ENCODE peak calls at places on chromosomes 1 and 21, in four cellular contexts. A is hepatocyte, T is PC-3, O is GM23338. Q is an unnamed sample.

GRCh38 chr1:230188826-230189225 is 121.8 kb downstream of the GALNT2 start:
- DNase-seq in A (no peak), O (no peak), T (no peak), Q (no peak)

GRCh38 chr1:224411766-224412165 is 22.8 kb downstream of the WDR26 start:
- DNase-seq in A (no peak), O (no peak), T (no peak), Q (no peak)

GRCh38 chr21:29805110-29805509 is 134.7 kb downstream of the GRIK1 start:
- DNase-seq in A (peak; percentile 27), T (no peak), O (no peak), Q (no peak)

GRCh38 chr1:237859014-237859413 is 31.7 kb downstream of the ZP4 start:
- DNase-seq in T (no peak), O (no peak), A (no peak), Q (no peak)

GRCh38 chr1:114352797-114353196 is 158.2 kb downstream of the TRIM33 start:
- DNase-seq in A (no peak), O (peak; percentile 12), T (no peak), Q (no peak)

GRCh38 chr1:9239622-9240401 is 5.2 kb downstream of the H6PD start:
- DNase-seq in O (no peak), A (peak; percentile 48), T (no peak), Q (no peak)

GRCh38 chr1:41483960-41484844 is at the start of gene EDN2:
- DNase-seq in T (peak; percentile 63), O (peak; percentile 62), A (no peak), Q (no peak)

GRCh38 chr21:39637197-39637970 is 24.6 kb downstream of the B3GALT5 start:
- DNase-seq in T (no peak), A (no peak), O (peak; percentile 67), Q (no peak)

GRCh38 chr1:201614262-201615015 is 75.5 kb downstream of the NAV1 start:
- DNase-seq in A (peak; percentile 64), T (no peak), O (peak; percentile 94), Q (no peak)

GRCh38 chr1:246309247-246309884 is 197.7 kb downstream of the SMYD3 start:
- DNase-seq in O (no peak), T (no peak), A (no peak), Q (no peak)

GRCh38 chr21:33109574-33110339 is 39.8 kb downstream of the OLIG1 start:
- DNase-seq in T (no peak), A (peak; percentile 16), O (peak; percentile 75), Q (no peak)

GRCh38 chr1:40045182-40045581 is 4.7 kb downstream of the CAP1 start:
- DNase-seq in O (no peak), T (no peak), A (no peak), Q (no peak)

GRCh38 chr1:229209386-229209785 is 61.5 kb upstream of the RAB4A start:
- DNase-seq in O (no peak), T (no peak), A (peak; percentile 52), Q (no peak)

GRCh38 chr21:17682924-17683323 is 70.2 kb upstream of the BTG3 start:
- DNase-seq in O (no peak), A (no peak), T (no peak), Q (no peak)
- H3K4me1 ChIP-seq in O (no peaks in the 10 kb centered on the region), A (no peaks in the 10 kb centered on the region), T (no peaks in the 10 kb centered on the region), Q (no peaks in the 10 kb centered on the region)

GRCh38 chr21:45137612-45137937 is 63.2 kb downstream of the ADARB1 start:
- DNase-seq in O (no peak), T (no peak), A (no peak), Q (no peak)

GRCh38 chr21:45138199-45139002 is 64.0 kb downstream of the ADARB1 start:
- DNase-seq in A (peak; percentile 84), O (peak; percentile 92), T (peak; percentile 70), Q (peak; percentile 37)

GRCh38 chr21:45140346-45140940 is 66.1 kb downstream of the ADARB1 start:
- DNase-seq in T (peak; percentile 91), A (peak; percentile 92), O (peak; percentile 94), Q (peak; percentile 73)

GRCh38 chr21:45141507-45141906 is 67.1 kb downstream of the ADARB1 start:
- DNase-seq in O (no peak), T (no peak), A (no peak), Q (no peak)

DNA sequence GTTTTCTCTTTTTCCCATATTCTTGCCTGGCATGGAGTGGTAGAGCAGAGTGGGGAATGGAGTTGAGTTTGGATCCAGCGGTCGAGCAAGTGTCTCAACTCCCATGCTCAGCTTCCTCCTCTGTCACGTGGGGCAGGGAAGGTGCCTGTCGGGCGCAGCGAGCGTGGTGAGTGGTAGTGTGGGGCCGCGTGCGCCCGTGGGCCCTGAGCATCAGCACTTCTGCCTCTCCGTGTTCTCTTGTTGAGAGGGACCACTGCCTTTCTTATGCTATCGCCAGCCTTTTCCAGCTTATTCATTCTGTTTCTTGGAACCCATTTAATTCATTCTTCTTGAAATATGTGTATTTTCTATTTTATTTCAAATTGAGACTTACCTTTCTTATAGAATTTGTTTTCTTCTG is 65.1 kb downstream of the ADARB1 start:
- DNase-seq in O (no peak), A (no peak), T (no peak), Q (no peak)
- H2AFZ ChIP-seq in O (no peak overlapping the region), A (no peak overlapping the region), T (no peak overlapping the region), Q (no peak overlapping the region)

DNA sequence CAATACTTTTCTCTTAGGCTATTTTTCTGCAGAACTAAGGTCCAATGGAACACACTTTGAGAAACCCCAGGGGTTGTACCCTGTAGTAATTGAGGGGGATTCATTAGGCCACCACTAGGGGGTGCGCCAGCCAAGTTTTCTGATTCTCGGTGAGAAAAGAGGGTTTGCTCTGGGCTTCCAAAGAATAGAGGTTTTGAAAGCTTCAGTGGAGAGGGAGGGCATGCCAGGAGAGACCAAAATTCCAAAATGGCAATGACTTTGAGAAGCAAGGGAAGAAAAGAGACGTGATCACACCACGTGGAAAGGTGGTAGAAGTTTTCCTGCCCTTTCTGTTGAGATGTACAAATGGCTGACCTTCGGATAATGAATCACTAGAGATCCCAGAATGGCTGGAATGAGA is 323.3 kb downstream of the RPS6KC1 start:
- DNase-seq in O (peak; percentile 90), A (peak; percentile 81), T (peak; percentile 90), Q (no peak)
- H3K9me2 ChIP-seq in O (no peaks in the 10 kb centered on the region), A (no peaks in the 10 kb centered on the region), T (no peaks in the 10 kb centered on the region), Q (no peaks in the 10 kb centered on the region)

GRCh38 chr1:29851666-29852065 is 615.3 kb downstream of the PTPRU start:
- DNase-seq in T (peak; percentile 15), O (no peak), A (peak; percentile 61), Q (no peak)

GRCh38 chr1:29852248-29852647 is 615.9 kb downstream of the PTPRU start:
- DNase-seq in A (no peak), O (no peak), T (no peak), Q (no peak)

GRCh38 chr1:29845910-29846309 is 609.6 kb downstream of the PTPRU start:
- DNase-seq in T (no peak), O (no peak), A (no peak), Q (no peak)

GRCh38 chr1:29850358-29850757 is 614.0 kb downstream of the PTPRU start:
- DNase-seq in T (no peak), O (no peak), A (no peak), Q (no peak)

DNA sequence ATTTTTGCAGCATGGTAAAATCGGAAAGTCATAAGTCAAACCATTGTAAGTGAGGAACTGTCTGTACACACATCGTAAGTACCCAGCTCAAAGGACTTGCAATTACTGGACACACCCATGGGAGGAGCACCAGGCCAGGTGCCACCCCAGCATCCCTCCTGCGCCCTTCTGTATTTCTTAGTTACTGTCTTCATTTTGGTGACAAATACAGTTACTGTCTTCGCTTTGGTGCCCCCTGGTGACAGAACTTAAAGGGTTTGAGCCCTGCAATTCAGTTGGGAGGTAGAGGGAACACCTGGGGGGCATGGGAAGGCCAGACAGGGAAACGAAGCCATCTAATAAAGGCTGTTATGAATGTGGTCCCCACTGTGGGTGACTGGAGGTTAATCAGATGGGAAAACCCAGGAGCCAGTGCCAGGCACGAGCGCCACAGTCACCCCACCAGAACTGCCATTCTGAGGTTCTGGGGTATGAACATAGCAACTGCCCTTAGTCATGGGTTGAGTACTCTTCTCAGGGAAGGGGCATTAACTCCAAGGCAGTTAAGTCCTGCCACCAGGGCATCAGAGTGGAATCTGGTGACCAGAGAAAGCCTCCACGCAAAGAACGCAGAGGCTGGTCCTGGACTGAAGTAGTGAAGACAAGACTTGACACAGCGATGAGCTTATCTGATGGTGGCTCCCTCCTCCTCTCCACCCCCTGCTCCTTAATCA is 612.9 kb downstream of the PTPRU start:
- DNase-seq in O (peak; percentile 89), A (peak; percentile 50), T (peak; percentile 83), Q (peak; percentile 40)
- H3K4me1 ChIP-seq in O (no peaks in the 10 kb centered on the region), A (peaks cover 4% of the 10 kb centered on the region), T (no peaks in the 10 kb centered on the region), Q (no peaks in the 10 kb centered on the region)

GRCh38 chr1:59453297-59453970 is 156.5 kb downstream of the FGGY start:
- DNase-seq in A (no peak), O (no peak), T (peak; percentile 57), Q (no peak)
- H2AFZ ChIP-seq in A (no peak overlapping the region), O (no peak overlapping the region), T (no peak overlapping the region), Q (no peak overlapping the region)